ENCODE peak calls at places on chromosomes 11 and 22, in eight cellular contexts. F is K562, H is A549, E is tibial nerve, B is upper lobe of left lung, N is HepG2, U is ovary, S is stomach. T is an unnamed sample.

GRCh38 chr11:77029829-77030228 is 4.4 kb upstream of the B3GNT6 start:
- DNase-seq in F (no peak), H (no peak), E (no peak), B (no peak), N (no peak), U (no peak), S (peak; percentile 53), T (peak; percentile 66)

GRCh38 chr11:45382133-45382878 is 96.2 kb upstream of the SYT13 start:
- DNase-seq in F (no peak), H (no peak), E (no peak), B (no peak), N (no peak), U (no peak), S (no peak), T (no peak)

GRCh38 chr11:102295045-102295444 is 22.2 kb upstream of the BIRC3 start:
- DNase-seq in F (no peak), H (no peak), E (no peak), B (no peak), N (no peak), U (no peak), S (no peak), T (no peak)

GRCh38 chr11:119207300-119207570 is 1.1 kb downstream of the CBL start:
- DNase-seq in F (no peak), H (no peak), E (no peak), B (no peak), N (no peak), U (no peak), S (no peak), T (no peak)

GRCh38 chr11:64954201-64954600 is 17.7 kb downstream of the MAJIN start:
- DNase-seq in F (no peak), H (no peak), E (no peak), B (no peak), N (no peak), U (no peak), S (no peak), T (no peak)

GRCh38 chr11:103609117-103610066 is 427.0 kb upstream of the DDI1 start:
- DNase-seq in F (no peak), H (peak; percentile 68), E (no peak), B (no peak), N (no peak), U (no peak), S (no peak), T (no peak)

GRCh38 chr11:1844221-1845094 is 5.7 kb downstream of the TNNI2 start:
- DNase-seq in F (peak; percentile 86), H (peak; percentile 50), E (peak; percentile 38), B (peak; percentile 73), N (no peak), U (no peak), S (no peak), T (peak; percentile 67)

GRCh38 chr22:19631899-19632670 is 82.2 kb upstream of the SEPTIN5 start:
- DNase-seq in F (peak; percentile 95), H (peak; percentile 51), E (no peak), B (no peak), N (peak; percentile 32), U (no peak), S (no peak), T (no peak)

GRCh38 chr22:40838486-40838885 is 18.0 kb downstream of the ST13 start:
- DNase-seq in F (no peak), H (no peak), E (no peak), B (no peak), N (no peak), U (no peak), S (no peak), T (no peak)

GRCh38 chr22:48923165-48923875 is 904.4 kb downstream of the BRD1 start:
- DNase-seq in F (no peak), H (no peak), E (no peak), B (no peak), N (no peak), U (no peak), S (peak; percentile 25), T (no peak)

GRCh38 chr22:25159028-25159427 is 40.6 kb upstream of the CRYBB3 start:
- DNase-seq in F (no peak), H (no peak), E (no peak), B (no peak), N (no peak), U (no peak), S (no peak), T (no peak)

GRCh38 chr22:20459152-20459542 is 21.5 kb upstream of the SCARF2 start:
- DNase-seq in F (no peak), H (no peak), E (no peak), B (no peak), N (no peak), U (no peak), S (no peak), T (no peak)

GRCh38 chr11:118878187-118878586 is 5.5 kb upstream of the CXCR5 start:
- DNase-seq in F (no peak), H (no peak), E (no peak), B (no peak), N (no peak), U (no peak), S (no peak), T (no peak)

GRCh38 chr11:69514771-69515170 is 33.3 kb downstream of the LINC01488 start:
- DNase-seq in F (no peak), H (no peak), E (no peak), B (no peak), N (no peak), U (no peak), S (no peak), T (no peak)

GRCh38 chr22:11627798-11628650 is 3900.0 kb upstream of the OR11H1 start:
- DNase-seq in F (no peak), H (no peak), E (no peak), B (no peak), N (no peak), U (no peak), S (no peak), T (no peak)

GRCh38 chr11:99063331-99063730 is 42.6 kb downstream of the CNTN5 start:
- DNase-seq in F (no peak), H (no peak), E (no peak), B (no peak), N (no peak), U (no peak), S (no peak), T (no peak)

GRCh38 chr11:120102050-120102861 is 35.7 kb downstream of the TRIM29 start:
- DNase-seq in F (no peak), H (no peak), E (no peak), B (no peak), N (no peak), U (no peak), S (no peak), T (no peak)

GRCh38 chr11:9273430-9274336 is 8.5 kb upstream of the DENND5A start:
- DNase-seq in F (no peak), H (no peak), E (no peak), B (no peak), N (no peak), U (no peak), S (no peak), T (no peak)

GRCh38 chr11:126197277-126197939 is 14.0 kb downstream of the RPUSD4 start:
- DNase-seq in F (no peak), H (no peak), E (no peak), B (no peak), N (no peak), U (no peak), S (peak; percentile 34), T (no peak)

GRCh38 chr11:833849-834311 is 1.1 kb downstream of the CD151 start:
- DNase-seq in F (no peak), H (peak; percentile 75), E (no peak), B (no peak), N (no peak), U (no peak), S (peak; percentile 43), T (peak; percentile 56)

GRCh38 chr11:35141538-35141937 is 2.6 kb downstream of the CD44 start:
- DNase-seq in F (no peak), H (no peak), E (peak; percentile 52), B (peak; percentile 90), N (no peak), U (no peak), S (peak; percentile 60), T (peak; percentile 85)

GRCh38 chr11:14082338-14082737 is 119.8 kb downstream of the SPON1 start:
- DNase-seq in F (no peak), H (no peak), E (no peak), B (no peak), N (no peak), U (no peak), S (no peak), T (no peak)

DNA sequence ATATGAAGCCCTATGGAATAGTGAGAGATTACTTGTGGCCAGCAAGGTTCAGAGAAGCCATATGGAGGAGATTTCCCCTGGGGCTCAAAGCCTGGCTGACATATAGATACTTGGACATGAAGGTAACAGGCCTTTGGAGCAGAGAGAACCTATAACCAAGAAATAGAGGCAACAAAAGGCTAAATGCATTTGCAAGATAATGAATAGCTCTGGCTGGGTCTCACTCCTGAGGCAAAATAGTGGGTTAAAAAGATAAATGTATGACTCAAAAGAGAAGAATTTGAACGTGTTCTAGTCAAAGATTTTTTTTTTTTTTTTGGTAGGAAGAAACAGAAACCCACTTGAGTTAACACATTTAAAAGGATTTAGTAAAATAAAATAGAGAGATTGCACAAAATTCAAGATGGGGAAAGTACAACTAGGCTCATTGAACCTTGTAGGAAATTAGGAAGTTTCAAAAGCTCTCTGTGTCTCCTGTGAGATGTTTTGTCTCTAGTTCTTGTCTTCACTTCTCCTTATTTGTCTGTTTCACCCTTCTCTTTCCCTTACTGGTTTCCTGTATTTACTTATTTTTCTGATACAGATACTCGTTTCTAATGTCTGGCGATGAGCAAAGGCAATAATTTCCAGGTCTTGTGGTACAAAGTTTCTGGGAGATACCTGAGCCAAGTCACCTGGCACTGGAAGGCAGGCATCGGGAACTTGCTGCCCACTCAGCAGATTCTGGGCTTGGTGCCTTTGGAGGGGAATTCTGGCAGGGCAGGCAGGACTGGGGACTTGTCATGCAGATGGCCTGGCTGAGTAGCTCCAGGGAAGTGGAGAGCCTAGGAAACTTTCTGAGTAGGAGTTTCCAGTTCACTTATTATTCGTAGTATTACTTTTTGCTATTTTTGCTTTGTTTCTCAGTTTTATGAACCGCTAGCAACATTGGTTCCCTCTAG is 49.2 kb upstream of the SESN3 start:
- DNase-seq in F (no peak), H (no peak), E (no peak), B (peak; percentile 37), N (no peak), U (peak; percentile 18), S (no peak), T (no peak)
- H3K4me1 ChIP-seq in F (no peaks in the 10 kb centered on the region), H (peaks cover 10% of the 10 kb centered on the region), E (peaks cover 8% of the 10 kb centered on the region), B (no peaks in the 10 kb centered on the region), N (peaks cover 17% of the 10 kb centered on the region), U (peaks cover 3% of the 10 kb centered on the region), S (no peaks in the 10 kb centered on the region), T (peaks cover 4% of the 10 kb centered on the region)

GRCh38 chr11:60933416-60933815 is 9.2 kb downstream of the TMEM132A start:
- DNase-seq in F (no peak), H (no peak), E (no peak), B (no peak), N (no peak), U (no peak), S (no peak), T (no peak)
- TF ChIP-seq EP300 in F (no peak), H (no peak), E (no peak), B (no peak), N (no peak), U (no peak), S (no peak), T (no peak)

GRCh38 chr11:86737752-86738151 is 62.6 kb upstream of the PRSS23 start:
- DNase-seq in F (no peak), H (peak; percentile 63), E (no peak), B (no peak), N (no peak), U (no peak), S (no peak), T (no peak)
- H3K4me1 ChIP-seq in F (peaks cover 4% of the 10 kb centered on the region), H (peaks cover 98% of the 10 kb centered on the region), E (peaks cover 20% of the 10 kb centered on the region), B (peaks cover 50% of the 10 kb centered on the region), N (peaks cover 39% of the 10 kb centered on the region), U (peaks cover 29% of the 10 kb centered on the region), S (peaks cover 26% of the 10 kb centered on the region), T (peaks cover 16% of the 10 kb centered on the region)

GRCh38 chr11:112172362-112172994 is 2.8 kb upstream of the BCO2 start:
- DNase-seq in F (no peak), H (no peak), E (no peak), B (no peak), N (no peak), U (no peak), S (no peak), T (no peak)
- TF ChIP-seq EP300 in F (no peak), H (no peak), E (no peak), B (no peak), N (no peak), U (no peak), S (no peak), T (no peak)

T was measured in transverse colon.